ENCODE peak calls at places on chromosomes 3 and 15, in nine cellular contexts. J, X, H, S, W, L, C, R and F are unnamed samples.

GRCh38 chr3:119716998-119717397 is 14.2 kb downstream of the CFAP91 start:
- DNase-seq in H (no peak), S (no peak), L (no peak), X (no peak), J (no peak), R (no peak), C (no peak), W (no peak), F (no peak)

GRCh38 chr3:11616551-11616950 is 27.2 kb downstream of the VGLL4 start:
- DNase-seq in R (no peak), W (no peak), X (no peak), J (no peak), H (no peak), L (no peak), S (no peak), C (no peak), F (no peak)

GRCh38 chr15:33915571-33916407 is 52.5 kb upstream of the CHRM5 start:
- DNase-seq in S (no peak), J (no peak), W (no peak), R (no peak), L (no peak), C (no peak), X (no peak), H (peak), F (no peak)

GRCh38 chr3:46709147-46709654 is 8.0 kb downstream of the TMIE start:
- DNase-seq in J (no peak), S (no peak), W (no peak), H (no peak), R (no peak), X (no peak), L (no peak), C (no peak), F (no peak)

GRCh38 chr15:38705421-38706219 is 141.0 kb upstream of the RASGRP1 start:
- DNase-seq in H (no peak), C (no peak), X (no peak), L (no peak), J (no peak), W (no peak), R (no peak), S (no peak), F (no peak)

GRCh38 chr15:39556461-39556860 is 24.4 kb upstream of the THBS1 start:
- DNase-seq in H (no peak), J (no peak), S (no peak), L (no peak), X (no peak), R (no peak), C (no peak), W (no peak), F (no peak)

GRCh38 chr3:56799251-56799882 is 2.4 kb downstream of the ARHGEF3 start:
- DNase-seq in S (peak), C (peak), H (no peak), X (no peak), W (no peak), R (peak), L (no peak), J (no peak), F (peak)

GRCh38 chr3:77489216-77489615 is 449.3 kb downstream of the ROBO2 start:
- DNase-seq in C (no peak), X (no peak), J (no peak), S (no peak), W (no peak), R (no peak), L (no peak), H (no peak), F (no peak)

GRCh38 chr15:70033529-70034140 is 64.1 kb downstream of the TLE3 start:
- DNase-seq in X (no peak), S (no peak), C (no peak), J (no peak), L (no peak), W (no peak), H (no peak), R (no peak), F (no peak)

GRCh38 chr3:114383875-114384557 is 90.2 kb downstream of the TIGIT start:
- DNase-seq in H (peak), R (peak), S (peak), W (peak), C (peak), X (peak), J (peak), L (peak), F (peak)

GRCh38 chr15:87369269-87369668 is 887.3 kb downstream of the NTRK3 start:
- DNase-seq in X (no peak), L (no peak), R (peak), W (no peak), J (no peak), C (no peak), H (no peak), S (no peak), F (no peak)

GRCh38 chr3:172270767-172271166 is 177.5 kb downstream of the GHSR start:
- DNase-seq in C (no peak), S (no peak), W (no peak), H (no peak), L (no peak), J (no peak), R (no peak), X (no peak), F (no peak)

GRCh38 chr15:63338170-63338569 is 43.5 kb downstream of the CA12 start:
- DNase-seq in L (no peak), R (peak), C (no peak), S (no peak), X (no peak), W (no peak), J (no peak), H (no peak), F (no peak)